ENCODE peak calls at places on chromosomes 16 and 17, in six cellular contexts. A is CD4-positive, alpha-beta T cell; R is colonic mucosa; I is NB4; J is GM23338; B is thoracic aorta. P is an unnamed sample.
A peak's percentile ranks its signal among the peaks of the same experiment; 100 is the strongest.

GRCh38 chr17:15478845-15479244 is 11.4 kb upstream of the CDRT4 start:
- DNase-seq in J (no peak), I (no peak), B (no peak), A (no peak), R (no peak), P (no peak)

GRCh38 chr16:3022208-3022696 is 1.5 kb downstream of the HCFC1R1 start:
- DNase-seq in A (peak; percentile 82), J (peak; percentile 91), R (peak; percentile 88), B (peak; percentile 78), I (peak; percentile 86), P (no peak)

GRCh38 chr16:65889533-65889966 is 476.9 kb upstream of the CDH5 start:
- DNase-seq in I (no peak), A (no peak), B (no peak), J (no peak), R (no peak), P (no peak)

GRCh38 chr16:53043986-53044571 is 8.6 kb downstream of the CHD9NB start:
- DNase-seq in A (no peak), J (peak; percentile 94), I (no peak), B (no peak), R (peak; percentile 52), P (no peak)

GRCh38 chr17:40121191-40121885 is 433 bp upstream of the MSL1 start:
- DNase-seq in A (no peak), R (peak; percentile 60), B (no peak), I (no peak), J (peak; percentile 56), P (no peak)

GRCh38 chr17:44376779-44377178 is 12.7 kb downstream of the ITGA2B start:
- DNase-seq in I (no peak), J (no peak), R (no peak), A (no peak), B (no peak), P (no peak)

GRCh38 chr17:8158267-8159031 is 4.3 kb downstream of the VAMP2 start:
- DNase-seq in J (peak; percentile 96), R (peak; percentile 98), A (peak; percentile 80), B (peak; percentile 72), I (peak; percentile 83), P (peak; percentile 89)

GRCh38 chr16:85634747-85635544 is 21.8 kb downstream of the GSE1 start:
- DNase-seq in R (no peak), J (peak; percentile 63), B (no peak), A (no peak), I (no peak), P (no peak)

GRCh38 chr17:54979657-54980056 is 11.1 kb downstream of the STXBP4 start:
- DNase-seq in B (no peak), R (no peak), A (no peak), J (no peak), I (no peak), P (no peak)

GRCh38 chr17:81551458-81552243 is 502 bp downstream of the FAAP100 start:
- DNase-seq in A (no peak), I (peak; percentile 26), B (no peak), J (peak; percentile 40), R (peak; percentile 58), P (no peak)

GRCh38 chr17:45743626-45744326 is 40.3 kb upstream of the CRHR1 start:
- DNase-seq in I (no peak), A (no peak), B (no peak), R (no peak), J (no peak), P (no peak)

GRCh38 chr17:21019976-21020575 is 22.7 kb downstream of the USP22 start:
- DNase-seq in I (peak; percentile 47), A (peak; percentile 40), B (no peak), R (no peak), J (peak; percentile 44), P (no peak)

GRCh38 chr16:3038256-3038655 is 1.5 kb upstream of the BICDL2 start:
- DNase-seq in B (no peak), I (no peak), A (no peak), J (peak; percentile 89), R (peak; percentile 86), P (no peak)

GRCh38 chr16:24900230-24900629 is 54.5 kb downstream of the SLC5A11 start:
- DNase-seq in A (no peak), B (no peak), R (no peak), J (peak; percentile 29), I (peak; percentile 15), P (no peak)

GRCh38 chr17:36001862-36002603 is 680 bp upstream of the CCL15 start:
- DNase-seq in I (no peak), B (no peak), R (peak; percentile 96), J (no peak), A (no peak), P (no peak)

GRCh38 chr16:2030036-2030435 is 3.3 kb downstream of the NHERF2 start:
- DNase-seq in J (no peak), R (no peak), A (no peak), B (no peak), I (no peak), P (no peak)

GRCh38 chr17:81960130-81960958 is 643 bp downstream of the NOTUM start:
- DNase-seq in A (no peak), R (no peak), B (no peak), J (peak; percentile 66), I (no peak), P (no peak)

GRCh38 chr16:88455610-88456355 is 2.7 kb downstream of the ZFPM1 start:
- DNase-seq in J (peak; percentile 66), I (peak; percentile 85), B (no peak), R (peak; percentile 63), A (peak; percentile 65), P (no peak)

GRCh38 chr17:35893751-35894150 is 13.6 kb upstream of the CCL5 start:
- DNase-seq in I (no peak), B (no peak), J (no peak), R (no peak), A (no peak), P (no peak)

DNA sequence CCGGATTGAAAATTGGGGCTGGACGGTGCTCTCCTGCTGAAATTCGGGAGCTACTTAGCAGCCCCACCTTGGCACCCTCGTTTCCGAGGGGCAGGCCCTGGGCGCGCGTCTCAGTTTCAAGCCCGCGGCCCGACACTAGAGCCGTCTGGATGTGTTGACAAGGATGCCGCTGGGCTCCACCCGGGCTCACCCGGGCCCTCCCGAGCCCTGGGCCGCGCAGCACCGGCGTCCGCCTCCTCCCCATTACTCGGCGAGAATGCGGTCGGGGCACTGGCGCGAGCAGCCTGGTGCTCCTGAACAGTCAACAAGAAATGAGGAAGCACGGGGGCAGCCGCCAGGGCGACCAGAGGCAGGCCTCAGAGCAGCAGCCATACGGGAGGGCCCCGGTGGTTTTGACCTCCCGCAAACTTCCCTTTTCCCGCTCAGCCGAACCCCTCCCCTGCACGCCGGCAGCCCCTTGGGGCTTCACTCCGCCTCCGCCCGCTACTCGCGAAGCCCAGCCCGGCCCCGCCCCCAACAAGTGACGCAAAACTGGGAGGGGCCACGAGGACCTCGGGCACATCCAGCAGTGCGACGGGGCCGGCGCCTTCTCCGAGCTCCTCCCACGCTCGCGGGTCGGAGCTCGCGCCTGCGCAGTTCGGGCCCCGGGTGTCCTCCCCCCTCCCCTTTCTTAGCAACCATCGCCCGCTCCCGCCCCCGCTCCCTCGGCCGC is 447 bp upstream of the SEC14L1 start:
- DNase-seq in A (peak; percentile 100), J (peak; percentile 98), I (peak; percentile 99), R (peak; percentile 100), B (peak; percentile 93), P (peak; percentile 100)
- TF ChIP-seq CTCF in A (no peak), J (no peak), I (no peak), R (no peak), B (peak; percentile 12), P (no peak)

GRCh38 chr17:67272312-67273050 is 27.5 kb upstream of the HELZ start:
- DNase-seq in J (peak; percentile 85), I (peak; percentile 27), A (no peak), R (no peak), B (no peak), P (no peak)
- TF ChIP-seq CTCF in J (peak; percentile 76), I (peak; percentile 11), A (no peak), R (no peak), B (no peak), P (peak; percentile 49)

DNA sequence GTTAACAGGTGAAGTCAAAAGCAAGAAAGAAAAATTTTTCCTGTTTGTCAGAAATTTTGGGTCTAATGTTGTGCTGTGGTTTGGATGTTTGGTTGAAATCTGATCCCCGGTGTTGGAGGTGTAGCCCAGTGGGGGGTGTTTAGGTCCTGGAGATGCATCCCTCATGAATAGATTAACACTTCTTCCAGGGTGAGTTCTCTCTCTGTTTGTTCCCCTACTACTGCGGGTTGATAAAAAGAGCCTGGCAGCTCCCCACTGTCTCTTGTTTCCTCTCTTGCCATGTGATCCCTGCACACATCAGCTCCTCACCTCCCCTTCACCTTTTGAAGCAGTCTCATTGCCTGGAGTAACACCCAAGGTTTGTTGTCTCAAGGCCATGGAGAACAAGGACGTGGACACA is 14.6 kb upstream of the CDH8 start:
- DNase-seq in A (no peak), I (no peak), R (no peak), B (no peak), J (peak; percentile 31), P (no peak)
- TF ChIP-seq CTCF in A (no peak), I (no peak), R (no peak), B (no peak), J (no peak), P (no peak)

GRCh38 chr17:4738136-4739121 is 1.2 kb upstream of the ZMYND15 start:
- DNase-seq in B (no peak), R (peak; percentile 65), A (peak; percentile 32), I (no peak), J (peak; percentile 48), P (no peak)

GRCh38 chr17:4734857-4735475 is 3.7 kb downstream of the MED11 start:
- DNase-seq in R (no peak), J (no peak), B (no peak), I (no peak), A (no peak), P (no peak)

GRCh38 chr17:4728124-4728523 is 3.1 kb upstream of the MED11 start:
- DNase-seq in R (no peak), I (peak; percentile 72), A (no peak), J (no peak), B (no peak), P (no peak)

GRCh38 chr17:4735825-4736651 is 3.6 kb upstream of the ZMYND15 start:
- DNase-seq in B (no peak), R (no peak), I (peak; percentile 52), J (no peak), A (no peak), P (no peak)

DNA sequence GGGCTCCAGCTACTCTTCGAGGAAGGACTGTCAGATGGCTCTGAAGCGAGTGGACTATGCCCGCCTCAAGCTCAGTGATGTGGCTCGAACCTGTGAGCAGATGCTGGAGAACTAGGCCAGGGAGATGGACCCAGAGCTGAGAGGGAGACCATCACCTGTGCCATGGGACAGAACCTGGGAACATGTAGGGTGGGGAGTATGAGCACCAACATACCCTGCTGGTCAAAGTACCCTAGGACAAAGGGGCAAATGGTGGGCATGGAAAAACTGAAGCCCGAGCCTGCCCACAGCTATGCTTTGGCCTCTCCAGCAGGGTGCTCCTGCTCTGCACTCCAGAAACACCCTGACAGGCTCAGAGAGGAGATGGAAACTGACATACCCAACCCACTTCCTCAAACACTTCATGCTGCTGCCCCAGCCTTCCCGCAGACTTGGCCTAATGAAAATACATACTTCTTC is 1.9 kb downstream of the MED11 start:
- DNase-seq in B (no peak), A (no peak), I (peak; percentile 87), R (no peak), J (peak; percentile 11), P (no peak)
- TF ChIP-seq CTCF in B (no peak), A (no peak), I (peak; percentile 29), R (no peak), J (peak; percentile 34), P (peak; percentile 7)

P was measured in progenitor cell of endocrine pancreas.